ENCODE peak calls at places on chromosomes 12 and 14, in ten cellular contexts. E is stimulated activated CD8-positive, alpha-beta memory T cell treated with anti-CD3 and anti-CD28 coated beads, Interleukin-15, amount 100 ng/mL, for 24 hours; P is ovary; D is CD4-positive, alpha-beta T cell; Q is stimulated activated CD4-positive, alpha-beta T cell treated with anti-CD3 and anti-CD28 coated beads, Interleukin-2, amount 100 ng/mL, for 48 hours; G is activated CD8-positive, alpha-beta memory T cell treated with anti-CD3 and anti-CD28 coated beads for 1 hour; U is breast epithelium; V is lower leg skin; W is epithelial cell of esophagus; R is choroid plexus epithelial cell. Z is an unnamed sample.

GRCh38 chr12:60072911-60073310 is 477.1 kb downstream of the SLC16A7 start:
- DNase-seq in G (no peak), V (no peak), Q (no peak), P (no peak), D (no peak), E (no peak), W (peak), U (no peak), R (peak), Z (no peak)

GRCh38 chr12:19916982-19917381 is 451.4 kb upstream of the PDE3A start:
- DNase-seq in P (no peak), G (no peak), D (no peak), V (no peak), R (no peak), W (no peak), E (no peak), Q (no peak), U (no peak), Z (no peak)

GRCh38 chr12:3055712-3056467 is 21.3 kb upstream of the TSPAN9 start:
- DNase-seq in P (peak), V (no peak), W (no peak), E (no peak), G (no peak), U (no peak), Q (no peak), R (no peak), D (no peak), Z (no peak)

GRCh38 chr14:105475916-105476845 is 1.6 kb downstream of the CRIP2 start:
- DNase-seq in R (no peak), P (peak), E (no peak), G (no peak), D (no peak), Q (no peak), V (peak), W (peak), U (no peak), Z (no peak)

GRCh38 chr14:83992857-83993256 is 1537.1 kb upstream of the FLRT2 start:
- DNase-seq in D (no peak), E (no peak), U (no peak), G (no peak), Q (no peak), R (peak), V (no peak), P (no peak), W (no peak), Z (no peak)

GRCh38 chr14:68975667-68976066 is 3.4 kb downstream of the ACTN1 start:
- DNase-seq in U (peak), D (no peak), R (peak), G (no peak), Q (no peak), V (peak), E (no peak), P (no peak), W (peak), Z (no peak)

GRCh38 chr12:32302218-32302826 is 97.0 kb upstream of the FGD4 start:
- DNase-seq in R (peak), V (no peak), E (no peak), G (no peak), P (no peak), D (no peak), U (no peak), Q (peak), W (peak), Z (no peak)

GRCh38 chr12:103758310-103759089 is 82.5 kb downstream of the NT5DC3 start:
- DNase-seq in R (no peak), W (no peak), P (no peak), G (no peak), D (no peak), U (no peak), E (no peak), V (no peak), Q (no peak), Z (no peak)

GRCh38 chr12:42255221-42255874 is 17.3 kb upstream of the YAF2 start:
- DNase-seq in U (no peak), P (no peak), R (no peak), Q (no peak), W (peak), D (no peak), V (no peak), E (no peak), G (no peak), Z (no peak)

GRCh38 chr12:72570601-72571000 is 298.4 kb downstream of the TRHDE start:
- DNase-seq in G (no peak), P (no peak), Q (no peak), D (no peak), U (no peak), E (no peak), R (no peak), V (no peak), W (peak), Z (no peak)

GRCh38 chr12:71092290-71092689 is 65.5 kb downstream of the TSPAN8 start:
- DNase-seq in U (no peak), W (peak), P (no peak), G (no peak), E (no peak), R (peak), D (no peak), V (no peak), Q (no peak), Z (no peak)

GRCh38 chr12:52147367-52147972 is 44.3 kb downstream of the KRT80 start:
- DNase-seq in W (peak), U (peak), P (peak), R (peak), E (no peak), V (peak), Q (no peak), G (no peak), D (no peak), Z (no peak)

GRCh38 chr12:50050410-50051280 is 6.8 kb upstream of the ASIC1 start:
- DNase-seq in D (no peak), R (peak), G (no peak), Q (no peak), V (peak), P (peak), U (no peak), E (no peak), W (peak), Z (no peak)

GRCh38 chr12:40168001-40168400 is 56.8 kb upstream of the LRRK2 start:
- DNase-seq in V (no peak), U (no peak), R (no peak), D (no peak), Q (no peak), E (no peak), W (no peak), P (no peak), G (no peak), Z (no peak)

GRCh38 chr12:39971348-39971747 is 134.5 kb downstream of the SLC2A13 start:
- DNase-seq in W (no peak), V (no peak), P (no peak), Q (no peak), E (no peak), U (no peak), D (no peak), G (no peak), R (no peak), Z (no peak)

GRCh38 chr12:30457621-30458289 is 237.9 kb downstream of the IPO8 start:
- DNase-seq in U (no peak), D (no peak), Q (no peak), P (no peak), V (no peak), E (no peak), G (no peak), R (peak), W (peak), Z (no peak)

GRCh38 chr12:22986997-22987396 is 362.0 kb downstream of the ETNK1 start:
- DNase-seq in D (no peak), G (no peak), W (peak), E (no peak), R (no peak), U (no peak), V (no peak), Q (no peak), P (no peak), Z (no peak)

GRCh38 chr14:38951451-38951850 is 151.6 kb downstream of the SEC23A start:
- DNase-seq in W (no peak), E (no peak), Q (no peak), G (no peak), P (no peak), R (peak), V (no peak), U (no peak), D (no peak), Z (no peak)

GRCh38 chr14:101351146-101351545 is 210.1 kb upstream of the DIO3 start:
- DNase-seq in R (no peak), P (no peak), W (no peak), E (no peak), Q (no peak), D (no peak), V (peak), G (no peak), U (no peak), Z (no peak)

GRCh38 chr12:91722072-91722471 is 423.6 kb downstream of the BTG1 start:
- DNase-seq in G (no peak), V (no peak), E (no peak), U (no peak), R (peak), P (no peak), Q (peak), W (peak), D (no peak), Z (no peak)

GRCh38 chr12:3697311-3697870 is 55.5 kb downstream of the CRACR2A start:
- DNase-seq in G (no peak), E (no peak), U (no peak), V (no peak), W (no peak), R (peak), P (no peak), D (no peak), Q (no peak), Z (no peak)

GRCh38 chr14:68986926-68987652 is 8.0 kb upstream of the ACTN1 start:
- DNase-seq in E (no peak), R (no peak), G (no peak), P (no peak), Q (no peak), W (peak), V (no peak), U (no peak), D (no peak), Z (no peak)

GRCh38 chr12:47825239-47825639 is 5.5 kb upstream of the HDAC7 start:
- DNase-seq in Q (no peak), P (peak), V (peak), R (no peak), D (no peak), G (no peak), W (peak), U (peak), E (no peak), Z (no peak)

GRCh38 chr12:106760184-106760531 is 14.3 kb upstream of the RIC8B start:
- DNase-seq in P (no peak), E (no peak), D (no peak), Q (no peak), W (no peak), R (peak), V (no peak), U (no peak), G (no peak), Z (no peak)

GRCh38 chr12:124713436-124714082 is 146.1 kb upstream of the NCOR2 start:
- DNase-seq in V (no peak), P (no peak), W (peak), E (peak), G (no peak), U (no peak), R (peak), Q (peak), D (peak), Z (no peak)

GRCh38 chr12:110689601-110690430 is 901 bp upstream of the HVCN1 start:
- DNase-seq in Q (peak), R (peak), W (peak), D (peak), E (no peak), U (no peak), G (no peak), V (no peak), P (peak), Z (no peak)

GRCh38 chr12:89098390-89099102 is 253.8 kb downstream of the DUSP6 start:
- DNase-seq in P (no peak), D (no peak), U (no peak), E (no peak), Q (no peak), G (no peak), V (no peak), R (no peak), W (no peak), Z (no peak)

GRCh38 chr12:1836854-1837411 is 16.6 kb downstream of the LRTM2 start:
- DNase-seq in V (no peak), E (no peak), R (peak), W (no peak), G (no peak), U (peak), D (no peak), P (no peak), Q (no peak), Z (peak)

GRCh38 chr12:129727100-129727499 is 176.7 kb downstream of the TMEM132D start:
- DNase-seq in E (no peak), V (no peak), R (no peak), Q (no peak), P (no peak), W (no peak), G (no peak), D (no peak), U (no peak), Z (no peak)

GRCh38 chr14:72965249-72965648 is 39.0 kb downstream of the DCAF4 start:
- DNase-seq in U (no peak), G (no peak), E (no peak), R (peak), Q (no peak), W (peak), D (no peak), P (no peak), V (no peak), Z (no peak)

GRCh38 chr14:95185452-95186392 is 28.4 kb upstream of the DICER1 start:
- DNase-seq in R (peak), U (no peak), Q (no peak), V (peak), E (no peak), D (no peak), W (no peak), P (peak), G (no peak), Z (no peak)

GRCh38 chr12:54419088-54419887 is at the start of gene ITGA5:
- DNase-seq in P (peak), W (peak), R (no peak), U (peak), D (peak), Q (no peak), G (no peak), E (no peak), V (peak), Z (no peak)

Z was measured in cerebellar nuclear complex.